ENCODE peak calls at places on chromosome 18, in seven cellular contexts. One of them, this sample, is unnamed.

GRCh38 chr18:58541137-58541788 is 87.6 kb downstream of the ALPK2 start:
- DNase-seq in Panc1: no peak
- DNase-seq in K562: peak; percentile 11
- DNase-seq in SK-N-SH: no peak
- DNase-seq in GM23338: peak; percentile 81
- DNase-seq in A549: no peak
- DNase-seq in HCT116: peak; percentile 74
- DNase-seq in this sample: no peak

GRCh38 chr18:3793545-3793944 is 343.6 kb downstream of the TGIF1 start:
- DNase-seq in GM23338: no peak
- DNase-seq in A549: no peak
- DNase-seq in SK-N-SH: no peak
- DNase-seq in HCT116: no peak
- DNase-seq in K562: no peak
- DNase-seq in Panc1: no peak
- DNase-seq in this sample: no peak

GRCh38 chr18:6434987-6435709 is 20.4 kb upstream of the L3MBTL4 start:
- DNase-seq in A549: no peak
- DNase-seq in K562: no peak
- DNase-seq in GM23338: no peak
- DNase-seq in HCT116: no peak
- DNase-seq in SK-N-SH: peak; percentile 80
- DNase-seq in Panc1: no peak
- DNase-seq in this sample: no peak

GRCh38 chr18:7571626-7572025 is 4.5 kb downstream of the PTPRM start:
- DNase-seq in HCT116: no peak
- DNase-seq in SK-N-SH: no peak
- DNase-seq in A549: no peak
- DNase-seq in Panc1: no peak
- DNase-seq in K562: no peak
- DNase-seq in GM23338: no peak
- DNase-seq in this sample: no peak

GRCh38 chr18:44802508-44802907 is 121.8 kb downstream of the SETBP1 start:
- DNase-seq in A549: no peak
- DNase-seq in SK-N-SH: no peak
- DNase-seq in Panc1: no peak
- DNase-seq in K562: no peak
- DNase-seq in HCT116: no peak
- DNase-seq in GM23338: no peak
- DNase-seq in this sample: no peak

GRCh38 chr18:3097082-3097481 is 84.1 kb upstream of the LPIN2 start:
- DNase-seq in GM23338: no peak
- DNase-seq in SK-N-SH: no peak
- DNase-seq in HCT116: no peak
- DNase-seq in K562: no peak
- DNase-seq in A549: no peak
- DNase-seq in Panc1: no peak
- DNase-seq in this sample: peak; percentile 32

GRCh38 chr18:41660654-41661053 is 294.4 kb upstream of the PIK3C3 start:
- DNase-seq in Panc1: no peak
- DNase-seq in GM23338: no peak
- DNase-seq in SK-N-SH: no peak
- DNase-seq in HCT116: no peak
- DNase-seq in A549: no peak
- DNase-seq in K562: no peak
- DNase-seq in this sample: no peak

GRCh38 chr18:49178736-49179135 is 228.0 kb upstream of the SMAD7 start:
- DNase-seq in HCT116: peak; percentile 19
- DNase-seq in Panc1: no peak
- DNase-seq in GM23338: peak; percentile 25
- DNase-seq in K562: peak; percentile 27
- DNase-seq in A549: peak; percentile 10
- DNase-seq in SK-N-SH: peak; percentile 39
- DNase-seq in this sample: peak; percentile 23

GRCh38 chr18:35010983-35011382 is 30.2 kb upstream of the MAPRE2 start:
- DNase-seq in K562: no peak
- DNase-seq in A549: no peak
- DNase-seq in HCT116: no peak
- DNase-seq in SK-N-SH: no peak
- DNase-seq in GM23338: no peak
- DNase-seq in Panc1: no peak
- DNase-seq in this sample: no peak

GRCh38 chr18:31301201-31301655 is 16.7 kb upstream of the DSG1 start:
- DNase-seq in GM23338: peak; percentile 77
- DNase-seq in Panc1: no peak
- DNase-seq in HCT116: no peak
- DNase-seq in K562: no peak
- DNase-seq in SK-N-SH: no peak
- DNase-seq in A549: no peak
- DNase-seq in this sample: no peak
- TF ChIP-seq REST in GM23338: no peak
- TF ChIP-seq REST in Panc1: no peak
- TF ChIP-seq REST in HCT116: no peak
- TF ChIP-seq REST in K562: no peak
- TF ChIP-seq REST in SK-N-SH: no peak
- TF ChIP-seq REST in A549: no peak
- TF ChIP-seq REST in this sample: no peak

DNA sequence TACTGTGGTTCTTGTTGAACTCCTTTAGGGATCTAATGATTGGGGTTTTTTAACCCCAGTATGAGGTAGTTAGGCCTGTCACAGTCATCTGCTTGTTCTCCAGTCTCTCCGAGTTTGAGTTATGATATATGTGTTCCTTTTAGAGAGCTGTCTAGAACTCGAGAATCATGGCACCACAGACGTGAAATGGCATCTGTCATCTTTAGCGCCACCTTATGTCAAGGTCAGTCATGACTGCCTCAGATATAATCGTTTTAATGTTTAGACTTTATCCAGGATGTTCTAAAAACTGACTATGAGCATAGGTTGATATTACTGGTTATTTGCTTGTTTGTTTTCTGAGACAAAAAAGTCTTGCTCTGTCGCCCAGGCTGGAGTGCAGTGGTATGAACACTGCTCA is 112.2 kb downstream of the CEP192 start:
- DNase-seq in A549: no peak
- DNase-seq in K562: no peak
- DNase-seq in HCT116: peak; percentile 4
- DNase-seq in Panc1: no peak
- DNase-seq in SK-N-SH: no peak
- DNase-seq in GM23338: peak; percentile 51
- DNase-seq in this sample: no peak
- TF ChIP-seq CTCF in A549: no peak
- TF ChIP-seq CTCF in K562: no peak
- TF ChIP-seq CTCF in HCT116: peak; percentile 59
- TF ChIP-seq CTCF in Panc1: peak; percentile 64
- TF ChIP-seq CTCF in SK-N-SH: peak; percentile 42
- TF ChIP-seq CTCF in GM23338: peak; percentile 55
- TF ChIP-seq CTCF in this sample: no peak

DNA sequence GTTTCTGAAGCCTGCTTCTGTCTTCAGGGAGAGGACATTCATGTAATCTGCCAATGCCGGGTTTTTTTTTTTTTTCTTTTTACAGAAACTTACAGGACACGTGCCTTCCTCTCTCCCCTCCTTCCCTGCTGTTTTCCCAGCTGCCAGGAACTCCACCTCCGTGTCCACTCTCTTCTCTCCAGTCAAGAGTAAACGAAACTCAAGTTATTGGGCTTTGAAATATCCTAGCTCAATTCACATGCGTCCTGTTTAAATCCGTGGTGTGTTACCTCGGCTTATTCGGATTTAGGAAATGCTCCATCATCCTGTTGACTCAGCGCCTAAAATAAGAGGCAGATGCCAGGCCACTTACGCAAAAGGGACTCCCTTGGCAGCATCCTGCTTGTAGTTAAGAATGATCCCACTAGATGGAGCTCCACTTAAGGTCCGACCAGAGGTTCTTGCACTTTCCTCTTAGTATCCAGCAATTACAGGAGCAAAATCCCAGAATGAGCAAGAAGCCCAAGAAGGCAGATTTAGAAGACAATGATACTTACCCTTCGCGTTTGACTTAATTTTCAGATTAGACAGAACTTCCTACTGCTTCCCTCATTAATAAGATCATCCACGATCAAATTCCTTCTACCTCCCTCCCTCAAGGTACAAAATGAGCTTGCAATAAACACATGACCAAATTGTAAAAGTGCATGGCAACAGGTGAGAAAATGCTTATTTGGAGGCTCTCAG is 97.2 kb upstream of the ZCCHC2 start:
- DNase-seq in K562: peak; percentile 54
- DNase-seq in Panc1: peak; percentile 94
- DNase-seq in GM23338: peak; percentile 96
- DNase-seq in A549: peak; percentile 34
- DNase-seq in HCT116: peak; percentile 90
- DNase-seq in SK-N-SH: peak; percentile 66
- DNase-seq in this sample: peak; percentile 90
- TF ChIP-seq REST in K562: no peak
- TF ChIP-seq REST in Panc1: no peak
- TF ChIP-seq REST in GM23338: no peak
- TF ChIP-seq REST in A549: no peak
- TF ChIP-seq REST in HCT116: no peak
- TF ChIP-seq REST in SK-N-SH: no peak
- TF ChIP-seq REST in this sample: no peak

GRCh38 chr18:23095463-23095862 is 39.8 kb upstream of the CABLES1 start:
- DNase-seq in SK-N-SH: no peak
- DNase-seq in GM23338: no peak
- DNase-seq in K562: no peak
- DNase-seq in HCT116: no peak
- DNase-seq in A549: no peak
- DNase-seq in Panc1: no peak
- DNase-seq in this sample: no peak
- TF ChIP-seq CTCF in SK-N-SH: peak; percentile 21
- TF ChIP-seq CTCF in GM23338: peak; percentile 19
- TF ChIP-seq CTCF in K562: no peak
- TF ChIP-seq CTCF in HCT116: peak; percentile 42
- TF ChIP-seq CTCF in A549: peak; percentile 7
- TF ChIP-seq CTCF in Panc1: no peak
- TF ChIP-seq CTCF in this sample: no peak

GRCh38 chr18:10524507-10525425 is 1.1 kb upstream of the NAPG start:
- DNase-seq in A549: no peak
- DNase-seq in Panc1: no peak
- DNase-seq in SK-N-SH: no peak
- DNase-seq in GM23338: no peak
- DNase-seq in K562: no peak
- DNase-seq in HCT116: no peak
- DNase-seq in this sample: peak; percentile 73
- TF ChIP-seq REST in A549: no peak
- TF ChIP-seq REST in Panc1: no peak
- TF ChIP-seq REST in SK-N-SH: no peak
- TF ChIP-seq REST in GM23338: no peak
- TF ChIP-seq REST in K562: no peak
- TF ChIP-seq REST in HCT116: no peak
- TF ChIP-seq REST in this sample: no peak